ENCODE peak calls at places on chromosome 19, in six cellular contexts. L is upper lobe of left lung, Q is transverse colon, J is GM23338, G is breast epithelium, C is prostate gland. U is an unnamed sample.

GRCh38 chr19:29478578-29479565 is 46.9 kb upstream of the VSTM2B start:
- DNase-seq in L (no peak), Q (no peak), J (peak), G (no peak), C (no peak), U (no peak)

GRCh38 chr19:44741841-44742352 is 6.6 kb upstream of the BCL3 start:
- DNase-seq in L (peak), Q (peak), J (no peak), G (peak), C (peak), U (no peak)

GRCh38 chr19:17834350-17835181 is 13.2 kb downstream of the JAK3 start:
- DNase-seq in L (no peak), Q (no peak), J (peak), G (no peak), C (no peak), U (no peak)

GRCh38 chr19:32581704-32582164 is 744 bp downstream of the PDCD5 start:
- DNase-seq in L (peak), Q (peak), J (peak), G (no peak), C (peak), U (no peak)

GRCh38 chr19:44585371-44586141 is 27.8 kb upstream of the IGSF23 start:
- DNase-seq in L (no peak), Q (no peak), J (no peak), G (no peak), C (no peak), U (no peak)

GRCh38 chr19:18417250-18418033 is 1.8 kb upstream of the SSBP4 start:
- DNase-seq in L (peak), Q (peak), J (peak), G (no peak), C (no peak), U (no peak)

GRCh38 chr19:56623006-56623405 is 20.0 kb upstream of the SMIM17 start:
- DNase-seq in L (no peak), Q (no peak), J (no peak), G (no peak), C (no peak), U (no peak)

GRCh38 chr19:14023404-14024235 is 4.3 kb upstream of the RLN3 start:
- DNase-seq in L (peak), Q (peak), J (peak), G (no peak), C (no peak), U (no peak)

GRCh38 chr19:6800991-6801396 is 28.5 kb downstream of the VAV1 start:
- DNase-seq in L (no peak), Q (no peak), J (no peak), G (no peak), C (no peak), U (no peak)

GRCh38 chr19:53882391-53883050 is 524 bp downstream of the PRKCG start:
- DNase-seq in L (no peak), Q (no peak), J (peak), G (no peak), C (no peak), U (no peak)

GRCh38 chr19:18743281-18743825 is 47.8 kb downstream of the COMP start:
- DNase-seq in L (peak), Q (peak), J (no peak), G (no peak), C (peak), U (no peak)

GRCh38 chr19:7874080-7874856 is at the start of gene PRR36:
- DNase-seq in L (peak), Q (no peak), J (peak), G (peak), C (peak), U (no peak)

GRCh38 chr19:45972081-45972943 is 1.4 kb downstream of the NOVA2 start:
- DNase-seq in L (peak), Q (no peak), J (no peak), G (no peak), C (no peak), U (no peak)

GRCh38 chr19:13370948-13371347 is 135.3 kb downstream of the CACNA1A start:
- DNase-seq in L (no peak), Q (no peak), J (no peak), G (no peak), C (no peak), U (no peak)

GRCh38 chr19:37975596-37976515 is 68.8 kb downstream of the SIPA1L3 start:
- DNase-seq in L (no peak), Q (no peak), J (no peak), G (no peak), C (no peak), U (no peak)

GRCh38 chr19:52527954-52528326 is 472 bp downstream of the ZNF808 start:
- DNase-seq in L (no peak), Q (peak), J (peak), G (no peak), C (no peak), U (no peak)

GRCh38 chr19:18223860-18224524 is 2.2 kb downstream of the PDE4C start:
- DNase-seq in L (peak), Q (peak), J (peak), G (no peak), C (no peak), U (no peak)

GRCh38 chr19:12665646-12666304 is 767 bp downstream of the MAN2B1 start:
- DNase-seq in L (peak), Q (no peak), J (no peak), G (no peak), C (no peak), U (no peak)

GRCh38 chr19:6801397-6802086 is 29.0 kb downstream of the VAV1 start:
- DNase-seq in L (peak), Q (peak), J (peak), G (no peak), C (peak), U (peak)

GRCh38 chr19:52190679-52191293 is 934 bp downstream of the PPP2R1A start:
- DNase-seq in L (no peak), Q (peak), J (peak), G (no peak), C (no peak), U (no peak)

GRCh38 chr19:41373993-41374392 is 2.3 kb upstream of the TMEM91 start:
- DNase-seq in L (peak), Q (peak), J (no peak), G (peak), C (peak), U (no peak)

GRCh38 chr19:49442793-49443365 is 1.6 kb upstream of the SLC17A7 start:
- DNase-seq in L (peak), Q (peak), J (peak), G (peak), C (peak), U (peak)
- TF ChIP-seq POLR2AphosphoS5 in L (peak), Q (no peak), J (peak), G (no peak), C (no peak), U (no peak)

DNA sequence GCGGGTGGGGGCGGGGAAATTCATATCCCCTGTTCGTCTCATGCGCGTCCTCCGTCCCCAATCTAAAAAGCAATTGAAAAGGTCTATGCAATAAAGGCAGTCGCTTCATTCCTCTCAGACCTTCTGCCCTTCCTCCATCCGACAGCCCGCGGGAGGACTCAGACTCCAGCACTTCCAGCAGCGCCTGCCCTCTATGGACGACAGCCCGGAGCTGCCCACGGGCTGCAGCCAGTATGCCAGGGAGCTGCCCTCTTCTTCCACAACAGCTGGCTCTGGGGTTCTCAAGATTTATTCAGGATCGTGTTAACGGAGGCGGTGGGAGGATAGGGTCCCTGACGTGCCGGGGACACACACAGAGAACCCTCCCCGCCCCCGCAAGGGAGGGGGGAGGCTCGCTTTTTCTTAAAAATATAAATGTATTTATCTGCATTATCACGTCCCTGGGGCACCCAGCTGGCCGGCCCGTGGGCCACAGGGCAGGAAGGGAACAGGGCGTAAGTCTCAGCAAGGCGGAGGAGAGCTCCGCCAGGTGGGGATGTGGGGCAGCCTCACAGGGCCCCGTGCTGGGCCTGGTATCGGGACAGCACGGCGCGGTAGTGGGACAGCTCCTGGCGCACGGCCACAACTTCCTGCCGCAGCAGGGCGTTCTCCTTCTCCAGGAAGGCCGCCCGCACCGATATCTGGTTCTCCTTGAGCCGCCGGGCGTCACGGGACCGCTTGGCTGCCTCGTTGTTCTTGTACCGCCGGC is 6.7 kb downstream of the DBP start:
- DNase-seq in L (peak), Q (peak), J (peak), G (no peak), C (no peak), U (no peak)
- TF ChIP-seq POLR2AphosphoS5 in L (peak), Q (peak), J (no peak), G (peak), C (peak), U (no peak)

GRCh38 chr19:49858591-49858985 is 7.6 kb downstream of the PTOV1 start:
- DNase-seq in L (no peak), Q (no peak), J (no peak), G (no peak), C (no peak), U (no peak)

GRCh38 chr19:49855676-49856573 is 5.0 kb downstream of the PTOV1 start:
- DNase-seq in L (no peak), Q (no peak), J (no peak), G (no peak), C (no peak), U (no peak)

GRCh38 chr19:49857834-49858590 is 7.1 kb downstream of the PTOV1 start:
- DNase-seq in L (no peak), Q (no peak), J (no peak), G (no peak), C (no peak), U (no peak)

GRCh38 chr19:49856574-49857021 is 5.6 kb downstream of the PTOV1 start:
- DNase-seq in L (no peak), Q (no peak), J (no peak), G (no peak), C (no peak), U (no peak)

GRCh38 chr19:49857061-49857833 is 6.3 kb downstream of the PTOV1 start:
- DNase-seq in L (no peak), Q (no peak), J (no peak), G (no peak), C (no peak), U (no peak)
- TF ChIP-seq POLR2AphosphoS5 in L (no peak), Q (no peak), J (no peak), G (no peak), C (no peak), U (peak)

DNA sequence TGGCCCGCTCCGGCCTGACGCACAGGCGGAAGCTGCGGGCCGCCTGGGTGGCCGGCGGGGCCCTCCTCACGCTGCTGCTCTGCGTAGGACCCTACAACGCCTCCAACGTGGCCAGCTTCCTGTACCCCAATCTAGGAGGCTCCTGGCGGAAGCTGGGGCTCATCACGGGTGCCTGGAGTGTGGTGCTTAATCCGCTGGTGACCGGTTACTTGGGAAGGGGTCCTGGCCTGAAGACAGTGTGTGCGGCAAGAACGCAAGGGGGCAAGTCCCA is 4.4 kb downstream of the FFAR1 start:
- DNase-seq in L (peak), Q (no peak), J (peak), G (peak), C (no peak), U (no peak)
- TF ChIP-seq POLR2AphosphoS5 in L (no peak), Q (no peak), J (no peak), G (no peak), C (no peak), U (no peak)

DNA sequence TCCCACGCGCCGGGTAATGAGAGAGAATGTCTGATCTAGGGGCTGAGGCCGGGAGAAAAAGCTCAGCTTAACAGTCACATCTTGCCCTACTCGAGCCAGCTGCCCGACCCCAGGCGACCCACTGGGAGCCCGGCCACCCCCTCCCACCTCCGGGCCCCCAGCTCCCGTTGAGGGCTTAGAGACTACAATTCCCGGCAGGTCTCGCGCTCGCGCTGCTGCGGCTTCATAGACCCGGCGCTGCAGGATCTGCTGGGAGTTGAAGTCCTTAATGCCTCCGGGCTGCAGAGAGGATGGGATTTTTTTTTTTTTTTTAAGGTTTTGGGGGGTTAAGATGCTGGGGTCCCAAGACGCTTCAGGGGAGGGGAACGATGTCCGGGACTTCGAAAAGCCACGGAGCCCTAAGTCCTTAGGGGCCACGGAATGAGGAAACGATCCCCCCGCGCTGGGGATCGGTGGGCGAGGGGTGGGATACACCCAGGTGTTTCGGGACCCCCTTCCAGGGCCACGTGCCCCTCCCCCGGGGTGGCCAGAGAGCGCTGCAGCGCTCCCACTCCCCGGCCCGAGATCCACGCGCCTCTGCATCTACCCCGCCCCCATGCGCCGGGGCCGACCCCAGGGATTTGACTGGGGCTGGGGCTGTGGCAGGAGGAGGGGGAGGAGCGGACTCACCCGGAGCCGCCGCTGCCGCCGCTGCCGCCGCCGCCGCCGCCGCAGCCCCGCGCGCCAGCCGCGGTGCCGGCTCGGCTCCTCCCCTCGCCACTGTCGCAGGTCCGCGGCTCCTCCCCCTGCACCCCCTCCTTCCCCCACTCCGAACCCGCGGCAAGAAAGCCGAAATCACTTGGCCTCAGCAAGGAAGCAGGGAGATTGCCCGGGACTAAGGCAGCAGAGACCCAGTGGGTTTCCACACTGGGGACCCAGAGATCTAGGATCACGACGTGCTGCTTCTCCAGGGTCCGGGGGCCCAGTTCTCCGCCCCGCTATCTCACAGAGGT is at the start of gene SYT3:
- DNase-seq in L (peak), Q (peak), J (peak), G (no peak), C (peak), U (no peak)
- TF ChIP-seq POLR2AphosphoS5 in L (no peak), Q (no peak), J (peak), G (no peak), C (peak), U (no peak)

GRCh38 chr19:5593963-5594255 is 26.2 kb upstream of the TINCR start:
- DNase-seq in L (no peak), Q (no peak), J (no peak), G (no peak), C (no peak), U (no peak)
- TF ChIP-seq POLR2AphosphoS5 in L (no peak), Q (no peak), J (no peak), G (no peak), C (no peak), U (no peak)

GRCh38 chr19:2212861-2213711 is 23.0 kb downstream of the PLEKHJ1 start:
- DNase-seq in L (peak), Q (peak), J (no peak), G (no peak), C (no peak), U (no peak)
- TF ChIP-seq POLR2AphosphoS5 in L (no peak), Q (peak), J (no peak), G (no peak), C (no peak), U (no peak)

GRCh38 chr19:1245884-1246816 is 2.2 kb upstream of the MIDN start:
- DNase-seq in L (peak), Q (peak), J (no peak), G (no peak), C (peak), U (no peak)
- TF ChIP-seq POLR2AphosphoS5 in L (peak), Q (peak), J (no peak), G (no peak), C (peak), U (no peak)

GRCh38 chr19:2796659-2797266 is 11.5 kb downstream of the THOP1 start:
- DNase-seq in L (no peak), Q (no peak), J (no peak), G (no peak), C (no peak), U (no peak)

GRCh38 chr19:2798733-2799132 is 13.4 kb downstream of the THOP1 start:
- DNase-seq in L (no peak), Q (no peak), J (no peak), G (no peak), C (no peak), U (no peak)

GRCh38 chr19:2798158-2798685 is 12.9 kb downstream of the THOP1 start:
- DNase-seq in L (no peak), Q (no peak), J (no peak), G (no peak), C (no peak), U (no peak)

GRCh38 chr19:2795827-2796658 is 10.7 kb downstream of the THOP1 start:
- DNase-seq in L (no peak), Q (no peak), J (no peak), G (no peak), C (peak), U (no peak)

GRCh38 chr19:2797280-2797679 is 12.0 kb downstream of the THOP1 start:
- DNase-seq in L (no peak), Q (no peak), J (no peak), G (no peak), C (no peak), U (no peak)
- TF ChIP-seq POLR2AphosphoS5 in L (no peak), Q (no peak), J (no peak), G (no peak), C (no peak), U (no peak)

GRCh38 chr19:50333737-50334617 is 4.8 kb upstream of the KCNC3 start:
- DNase-seq in L (peak), Q (peak), J (peak), G (peak), C (peak), U (peak)
- TF ChIP-seq POLR2AphosphoS5 in L (peak), Q (peak), J (peak), G (peak), C (peak), U (no peak)